ENCODE peak calls at places on chromosomes 1 and 21, in four cellular contexts. L is endodermal cell, R is HAP-1, A is colonic mucosa. H is an unnamed sample.
A peak's percentile ranks its signal among the peaks of the same experiment; 100 is the strongest.

GRCh38 chr1:15736666-15737229 is 690 bp downstream of the SLC25A34 start:
- DNase-seq in L (no peak), R (no peak), A (peak; percentile 81), H (no peak)

GRCh38 chr1:58611986-58612385 is 34.9 kb upstream of the TACSTD2 start:
- DNase-seq in L (no peak), R (no peak), A (no peak), H (no peak)

GRCh38 chr1:230823421-230823820 is 44.9 kb downstream of the C1orf198 start:
- DNase-seq in L (peak; percentile 24), R (no peak), A (no peak), H (peak; percentile 45)

GRCh38 chr1:167617100-167617949 is 12.7 kb upstream of the RCSD1 start:
- DNase-seq in L (peak; percentile 79), R (no peak), A (no peak), H (peak; percentile 69)

GRCh38 chr1:212771341-212771740 is 20.2 kb downstream of the NSL1 start:
- DNase-seq in L (no peak), R (no peak), A (no peak), H (no peak)

GRCh38 chr1:156632355-156632754 is 9.6 kb upstream of the BCAN start:
- DNase-seq in L (no peak), R (no peak), A (no peak), H (no peak)

GRCh38 chr1:198462365-198463025 is 78.0 kb downstream of the ATP6V1G3 start:
- DNase-seq in L (no peak), R (no peak), A (no peak), H (no peak)

GRCh38 chr1:1086911-1087341 is 12.8 kb upstream of the RNF223 start:
- DNase-seq in L (no peak), R (no peak), A (no peak), H (peak; percentile 59)

GRCh38 chr1:93758842-93759515 is 77.3 kb upstream of the BCAR3 start:
- DNase-seq in L (no peak), R (no peak), A (no peak), H (no peak)

GRCh38 chr21:36791695-36792451 is 93.0 kb downstream of the SIM2 start:
- DNase-seq in L (no peak), R (no peak), A (no peak), H (no peak)

GRCh38 chr1:231311696-231312095 is 26.0 kb downstream of the EXOC8 start:
- DNase-seq in L (peak; percentile 10), R (no peak), A (no peak), H (no peak)

GRCh38 chr1:101290119-101290921 is 53.5 kb downstream of the S1PR1 start:
- DNase-seq in L (peak; percentile 39), R (no peak), A (no peak), H (no peak)

H was measured in tibial artery.